ENCODE peak calls at places on chromosomes 7 and 10, in eight cellular contexts. One of them, this sample, is unnamed.

GRCh38 chr10:102628451-102628911 is 15.8 kb upstream of the TRIM8 start:
- DNase-seq in sigmoid colon: peak
- DNase-seq in H1: no peak
- DNase-seq in K562: no peak
- DNase-seq in stomach: no peak
- DNase-seq in GM12878: no peak
- DNase-seq in upper lobe of left lung: no peak
- DNase-seq in SK-N-SH: peak
- DNase-seq in this sample: no peak

GRCh38 chr7:66043681-66044497 is 31.7 kb upstream of the ASL start:
- DNase-seq in sigmoid colon: peak
- DNase-seq in H1: no peak
- DNase-seq in K562: no peak
- DNase-seq in stomach: peak
- DNase-seq in GM12878: no peak
- DNase-seq in upper lobe of left lung: peak
- DNase-seq in SK-N-SH: no peak
- DNase-seq in this sample: peak

GRCh38 chr10:8048281-8049008 is 6.0 kb upstream of the GATA3 start:
- DNase-seq in sigmoid colon: no peak
- DNase-seq in H1: no peak
- DNase-seq in K562: no peak
- DNase-seq in stomach: no peak
- DNase-seq in GM12878: no peak
- DNase-seq in upper lobe of left lung: no peak
- DNase-seq in SK-N-SH: peak
- DNase-seq in this sample: no peak

GRCh38 chr7:55438765-55439525 is 73.8 kb downstream of the LANCL2 start:
- DNase-seq in sigmoid colon: no peak
- DNase-seq in H1: no peak
- DNase-seq in K562: no peak
- DNase-seq in stomach: peak
- DNase-seq in GM12878: no peak
- DNase-seq in upper lobe of left lung: peak
- DNase-seq in SK-N-SH: peak
- DNase-seq in this sample: peak

GRCh38 chr7:66153691-66154090 is 39.0 kb downstream of the CRCP start:
- DNase-seq in sigmoid colon: no peak
- DNase-seq in H1: no peak
- DNase-seq in K562: no peak
- DNase-seq in stomach: no peak
- DNase-seq in GM12878: no peak
- DNase-seq in upper lobe of left lung: no peak
- DNase-seq in SK-N-SH: no peak
- DNase-seq in this sample: no peak

GRCh38 chr7:140570120-140570519 is 70.5 kb downstream of the DENND2A start:
- DNase-seq in sigmoid colon: no peak
- DNase-seq in H1: no peak
- DNase-seq in K562: no peak
- DNase-seq in stomach: no peak
- DNase-seq in GM12878: no peak
- DNase-seq in upper lobe of left lung: no peak
- DNase-seq in SK-N-SH: no peak
- DNase-seq in this sample: no peak

GRCh38 chr7:121000091-121000983 is 11.8 kb downstream of the CPED1 start:
- DNase-seq in sigmoid colon: no peak
- DNase-seq in H1: no peak
- DNase-seq in K562: peak
- DNase-seq in stomach: no peak
- DNase-seq in GM12878: no peak
- DNase-seq in upper lobe of left lung: no peak
- DNase-seq in SK-N-SH: no peak
- DNase-seq in this sample: no peak

GRCh38 chr10:45034301-45034700 is 33.6 kb downstream of the ZNF22 start:
- DNase-seq in sigmoid colon: no peak
- DNase-seq in H1: no peak
- DNase-seq in K562: no peak
- DNase-seq in stomach: no peak
- DNase-seq in GM12878: no peak
- DNase-seq in upper lobe of left lung: no peak
- DNase-seq in SK-N-SH: no peak
- DNase-seq in this sample: no peak

GRCh38 chr10:5071411-5072198 is 22.6 kb upstream of the AKR1C3 start:
- DNase-seq in sigmoid colon: peak
- DNase-seq in H1: no peak
- DNase-seq in K562: peak
- DNase-seq in stomach: peak
- DNase-seq in GM12878: no peak
- DNase-seq in upper lobe of left lung: peak
- DNase-seq in SK-N-SH: no peak
- DNase-seq in this sample: peak

GRCh38 chr7:47327698-47328391 is 254.1 kb downstream of the TNS3 start:
- DNase-seq in sigmoid colon: peak
- DNase-seq in H1: peak
- DNase-seq in K562: no peak
- DNase-seq in stomach: peak
- DNase-seq in GM12878: no peak
- DNase-seq in upper lobe of left lung: peak
- DNase-seq in SK-N-SH: peak
- DNase-seq in this sample: peak
- TF ChIP-seq POLR2AphosphoS5 in sigmoid colon: peak
- TF ChIP-seq POLR2AphosphoS5 in H1: peak
- TF ChIP-seq POLR2AphosphoS5 in K562: no peak
- TF ChIP-seq POLR2AphosphoS5 in stomach: peak
- TF ChIP-seq POLR2AphosphoS5 in GM12878: no peak
- TF ChIP-seq POLR2AphosphoS5 in upper lobe of left lung: peak
- TF ChIP-seq POLR2AphosphoS5 in SK-N-SH: no peak
- TF ChIP-seq POLR2AphosphoS5 in this sample: no peak

GRCh38 chr7:127514499-127514898 is 70.9 kb downstream of the GCC1 start:
- DNase-seq in sigmoid colon: no peak
- DNase-seq in H1: no peak
- DNase-seq in K562: peak
- DNase-seq in stomach: no peak
- DNase-seq in GM12878: no peak
- DNase-seq in upper lobe of left lung: no peak
- DNase-seq in SK-N-SH: peak
- DNase-seq in this sample: no peak
- TF ChIP-seq EP300 in sigmoid colon: no peak
- TF ChIP-seq EP300 in H1: no peak
- TF ChIP-seq EP300 in K562: no peak
- TF ChIP-seq EP300 in stomach: no peak
- TF ChIP-seq EP300 in GM12878: no peak
- TF ChIP-seq EP300 in upper lobe of left lung: no peak
- TF ChIP-seq EP300 in SK-N-SH: no peak
- TF ChIP-seq EP300 in this sample: no peak

DNA sequence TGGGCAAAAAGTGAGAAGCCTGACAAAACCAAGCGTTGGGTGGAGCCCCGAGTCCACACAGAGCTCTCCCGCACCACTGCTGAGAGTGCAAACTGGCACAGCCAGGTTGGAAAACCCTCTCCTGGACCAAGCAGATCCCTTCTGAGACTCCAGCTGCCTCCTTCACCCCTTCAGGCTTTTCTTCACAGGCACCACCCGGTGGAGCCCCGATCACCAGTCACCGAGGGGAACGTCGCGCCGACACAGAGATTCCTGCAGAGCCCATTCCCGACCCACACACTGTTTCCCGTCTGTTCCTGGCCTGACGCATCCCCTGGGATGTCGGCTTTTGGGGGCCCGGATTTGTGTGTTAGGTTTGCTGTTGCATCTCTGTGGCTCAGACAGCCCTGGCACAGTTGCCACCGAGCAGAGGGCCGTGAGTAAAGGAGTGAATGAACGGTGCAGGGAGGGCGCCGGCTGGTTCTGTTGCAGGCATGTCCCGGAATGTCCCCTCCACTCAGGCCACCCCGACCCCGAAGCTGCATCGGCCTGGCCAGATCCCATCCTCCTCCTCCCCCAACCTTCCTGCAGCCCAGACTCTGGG is 51.0 kb upstream of the INPP5A start:
- DNase-seq in sigmoid colon: no peak
- DNase-seq in H1: no peak
- DNase-seq in K562: no peak
- DNase-seq in stomach: no peak
- DNase-seq in GM12878: no peak
- DNase-seq in upper lobe of left lung: no peak
- DNase-seq in SK-N-SH: no peak
- DNase-seq in this sample: no peak
- TF ChIP-seq POLR2AphosphoS5 in sigmoid colon: no peak
- TF ChIP-seq POLR2AphosphoS5 in H1: no peak
- TF ChIP-seq POLR2AphosphoS5 in K562: no peak
- TF ChIP-seq POLR2AphosphoS5 in stomach: no peak
- TF ChIP-seq POLR2AphosphoS5 in GM12878: no peak
- TF ChIP-seq POLR2AphosphoS5 in upper lobe of left lung: no peak
- TF ChIP-seq POLR2AphosphoS5 in SK-N-SH: no peak
- TF ChIP-seq POLR2AphosphoS5 in this sample: no peak

GRCh38 chr7:31476073-31476745 is 37.7 kb upstream of the ITPRID1 start:
- DNase-seq in sigmoid colon: no peak
- DNase-seq in H1: no peak
- DNase-seq in K562: no peak
- DNase-seq in stomach: no peak
- DNase-seq in GM12878: no peak
- DNase-seq in upper lobe of left lung: no peak
- DNase-seq in SK-N-SH: no peak
- DNase-seq in this sample: no peak
- TF ChIP-seq EP300 in sigmoid colon: no peak
- TF ChIP-seq EP300 in H1: no peak
- TF ChIP-seq EP300 in K562: no peak
- TF ChIP-seq EP300 in stomach: no peak
- TF ChIP-seq EP300 in GM12878: no peak
- TF ChIP-seq EP300 in upper lobe of left lung: no peak
- TF ChIP-seq EP300 in SK-N-SH: no peak
- TF ChIP-seq EP300 in this sample: no peak

DNA sequence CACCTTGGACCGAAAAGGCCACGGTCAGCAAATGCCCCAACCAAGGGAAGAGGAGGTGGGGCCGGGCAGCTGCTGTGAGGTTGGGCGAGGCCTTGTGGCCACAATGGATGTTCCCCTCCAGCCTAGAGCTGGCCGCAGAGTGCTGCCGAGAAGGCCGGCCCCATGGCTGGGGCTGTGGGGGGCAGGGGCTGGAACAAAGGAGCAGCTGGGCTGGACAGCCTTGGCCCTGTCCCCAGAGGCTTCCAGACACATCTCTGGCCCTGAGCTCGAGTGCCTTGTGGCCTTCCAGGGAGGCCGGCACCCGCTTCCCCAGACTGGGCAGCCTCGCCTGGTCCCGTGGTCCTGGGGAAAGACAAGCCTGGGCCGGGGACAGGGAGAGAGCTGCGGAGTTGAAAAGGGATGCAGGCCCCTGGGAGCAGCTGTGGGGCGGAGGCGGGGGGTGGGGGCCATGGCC is 88.0 kb downstream of the PDGFA start:
- DNase-seq in sigmoid colon: no peak
- DNase-seq in H1: no peak
- DNase-seq in K562: no peak
- DNase-seq in stomach: no peak
- DNase-seq in GM12878: no peak
- DNase-seq in upper lobe of left lung: no peak
- DNase-seq in SK-N-SH: no peak
- DNase-seq in this sample: no peak
- TF ChIP-seq POLR2AphosphoS5 in sigmoid colon: peak
- TF ChIP-seq POLR2AphosphoS5 in H1: no peak
- TF ChIP-seq POLR2AphosphoS5 in K562: no peak
- TF ChIP-seq POLR2AphosphoS5 in stomach: no peak
- TF ChIP-seq POLR2AphosphoS5 in GM12878: no peak
- TF ChIP-seq POLR2AphosphoS5 in upper lobe of left lung: no peak
- TF ChIP-seq POLR2AphosphoS5 in SK-N-SH: no peak
- TF ChIP-seq POLR2AphosphoS5 in this sample: no peak

DNA sequence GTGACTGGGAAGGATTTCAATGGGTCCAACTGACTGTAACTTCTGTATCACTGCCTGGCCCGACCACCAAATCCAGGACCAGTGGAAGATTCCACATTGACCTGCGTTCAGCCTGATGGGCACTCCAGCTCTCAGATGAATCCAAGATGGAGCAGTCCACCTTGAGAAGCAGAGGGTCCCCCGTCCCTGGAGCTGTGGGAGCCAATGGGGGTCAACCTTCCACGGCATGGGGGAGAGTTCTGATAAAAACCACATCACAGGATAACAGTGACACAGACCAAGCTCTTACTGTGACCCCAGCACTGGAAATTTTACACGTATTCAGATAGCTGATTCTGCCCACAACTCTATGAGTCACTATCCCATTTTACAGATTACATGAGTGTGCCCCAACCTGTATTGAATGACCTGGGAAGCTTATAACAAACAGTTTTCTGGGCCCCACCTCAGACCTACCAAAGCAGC is 11.2 kb downstream of the ZCCHC24 start:
- DNase-seq in sigmoid colon: no peak
- DNase-seq in H1: no peak
- DNase-seq in K562: peak
- DNase-seq in stomach: no peak
- DNase-seq in GM12878: no peak
- DNase-seq in upper lobe of left lung: no peak
- DNase-seq in SK-N-SH: no peak
- DNase-seq in this sample: no peak
- TF ChIP-seq EP300 in sigmoid colon: no peak
- TF ChIP-seq EP300 in H1: no peak
- TF ChIP-seq EP300 in K562: no peak
- TF ChIP-seq EP300 in stomach: no peak
- TF ChIP-seq EP300 in GM12878: no peak
- TF ChIP-seq EP300 in upper lobe of left lung: no peak
- TF ChIP-seq EP300 in SK-N-SH: no peak
- TF ChIP-seq EP300 in this sample: no peak

GRCh38 chr7:130352335-130353074 is 7.9 kb downstream of the CPA5 start:
- DNase-seq in sigmoid colon: no peak
- DNase-seq in H1: no peak
- DNase-seq in K562: no peak
- DNase-seq in stomach: no peak
- DNase-seq in GM12878: no peak
- DNase-seq in upper lobe of left lung: no peak
- DNase-seq in SK-N-SH: peak
- DNase-seq in this sample: no peak
- TF ChIP-seq POLR2AphosphoS5 in sigmoid colon: no peak
- TF ChIP-seq POLR2AphosphoS5 in H1: no peak
- TF ChIP-seq POLR2AphosphoS5 in K562: no peak
- TF ChIP-seq POLR2AphosphoS5 in stomach: no peak
- TF ChIP-seq POLR2AphosphoS5 in GM12878: no peak
- TF ChIP-seq POLR2AphosphoS5 in upper lobe of left lung: no peak
- TF ChIP-seq POLR2AphosphoS5 in SK-N-SH: no peak
- TF ChIP-seq POLR2AphosphoS5 in this sample: no peak

DNA sequence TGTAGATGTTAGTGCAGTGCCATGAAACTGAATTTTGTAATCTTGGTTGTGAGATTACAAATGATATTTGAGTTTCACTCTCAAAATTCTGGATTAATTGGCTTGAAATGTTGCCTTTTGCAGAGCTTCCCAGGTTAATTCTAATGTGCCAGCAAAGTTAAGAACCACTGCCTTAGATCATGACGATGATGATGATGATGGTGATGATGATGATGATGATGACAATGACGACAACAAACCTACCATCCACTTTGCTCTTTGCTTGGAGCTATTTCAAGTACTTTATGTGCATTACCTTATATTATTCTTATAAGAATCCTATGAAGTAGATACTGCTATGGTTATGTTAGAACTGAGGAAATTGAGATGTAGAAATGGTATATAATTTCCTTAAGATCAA is 261.6 kb downstream of the CNTNAP2 start:
- DNase-seq in sigmoid colon: no peak
- DNase-seq in H1: no peak
- DNase-seq in K562: no peak
- DNase-seq in stomach: no peak
- DNase-seq in GM12878: no peak
- DNase-seq in upper lobe of left lung: no peak
- DNase-seq in SK-N-SH: no peak
- DNase-seq in this sample: no peak
- TF ChIP-seq EP300 in sigmoid colon: no peak
- TF ChIP-seq EP300 in H1: no peak
- TF ChIP-seq EP300 in K562: no peak
- TF ChIP-seq EP300 in stomach: no peak
- TF ChIP-seq EP300 in GM12878: no peak
- TF ChIP-seq EP300 in upper lobe of left lung: no peak
- TF ChIP-seq EP300 in SK-N-SH: no peak
- TF ChIP-seq EP300 in this sample: no peak

This sample was measured in transverse colon.